ENCODE peak calls at places on chromosomes 12 and 14, in five cellular contexts. B is NCI-H446, N is WTC11, J is right cardiac atrium, R is RCC 7860. A is an unnamed sample.

GRCh38 chr12:6927379-6927991 is at the start of gene ATN1:
- DNase-seq in N (peak), B (peak), R (peak), J (peak), A (peak)

GRCh38 chr14:103880334-103880985 is 33.1 kb upstream of the PPP1R13B start:
- DNase-seq in N (no peak), R (peak), B (no peak), J (peak), A (peak)

GRCh38 chr12:14272954-14273910 is 92.2 kb upstream of the ATF7IP start:
- DNase-seq in R (no peak), B (peak), N (no peak), J (no peak), A (no peak)

GRCh38 chr14:105146181-105146975 is 22.2 kb downstream of the JAG2 start:
- DNase-seq in J (peak), B (no peak), R (no peak), N (peak), A (no peak)

GRCh38 chr14:23131482-23131881 is 12.4 kb upstream of the CEBPE start:
- DNase-seq in N (no peak), R (no peak), J (no peak), B (no peak), A (no peak)

GRCh38 chr12:48031135-48031960 is 27.1 kb upstream of the COL2A1 start:
- DNase-seq in R (no peak), B (no peak), J (no peak), N (no peak), A (no peak)

GRCh38 chr12:120102189-120103043 is 14.1 kb downstream of the RAB35 start:
- DNase-seq in J (no peak), N (peak), R (no peak), B (no peak), A (no peak)

GRCh38 chr12:68539615-68539952 is 71.1 kb upstream of the RAP1B start:
- DNase-seq in J (no peak), B (no peak), N (no peak), R (no peak), A (no peak)

GRCh38 chr12:116800918-116801317 is 62.8 kb downstream of the RNFT2 start:
- DNase-seq in B (no peak), N (no peak), J (no peak), R (no peak), A (no peak)

GRCh38 chr12:88468546-88468945 is 111.7 kb downstream of the KITLG start:
- DNase-seq in N (no peak), R (no peak), B (no peak), J (no peak), A (no peak)

GRCh38 chr14:55354500-55354899 is 57.1 kb downstream of the ATG14 start:
- DNase-seq in J (peak), N (peak), R (peak), B (no peak), A (peak)

GRCh38 chr12:122799635-122800243 is 25.4 kb downstream of the CCDC62 start:
- DNase-seq in R (no peak), B (no peak), N (no peak), J (no peak), A (no peak)

GRCh38 chr12:19192709-19193108 is 63.2 kb downstream of the PLEKHA5 start:
- DNase-seq in B (no peak), R (no peak), J (no peak), N (no peak), A (no peak)

GRCh38 chr14:61860294-61860918 is 98.2 kb downstream of the SNAPC1 start:
- DNase-seq in R (no peak), N (peak), B (no peak), J (peak), A (peak)

GRCh38 chr14:69610859-69611263 is 535 bp upstream of the SUSD6 start:
- DNase-seq in R (no peak), N (no peak), J (no peak), B (no peak), A (no peak)

GRCh38 chr14:51889851-51890250 is 29.4 kb downstream of the GNG2 start:
- DNase-seq in N (no peak), R (no peak), J (no peak), B (no peak), A (no peak)

GRCh38 chr12:111624540-111624939 is 25.4 kb upstream of the ATXN2 start:
- DNase-seq in N (no peak), B (no peak), J (no peak), R (no peak), A (no peak)

GRCh38 chr14:59215353-59215752 is 26.9 kb downstream of the DAAM1 start:
- DNase-seq in R (no peak), B (peak), J (peak), N (no peak), A (no peak)

A was measured in kidney glomerular epithelial cell.